ENCODE peak calls at places on chromosomes 5 and 9, in four cellular contexts. H is stimulated activated naive B cell treated with anti-CD40 and anti-IgM and Interleukin-4, amounts not matched to agents 10 μg/mL and 1 μg/mL and 100 μg/mL, for 72 hours; I is foreskin fibroblast; R is stimulated activated CD4-positive, alpha-beta T cell treated with anti-CD3 and anti-CD28 coated beads, Interleukin-4, amount 100 ng/mL, for 24 hours. M is an unnamed sample.

GRCh38 chr5:78113689-78114088 is 180.8 kb downstream of the AP3B1 start:
- DNase-seq in I (no peak), R (no peak), H (peak), M (no peak)

GRCh38 chr5:66475731-66476130 is 120.5 kb upstream of the MAST4 start:
- DNase-seq in R (no peak), H (no peak), I (no peak), M (peak)

GRCh38 chr5:137252513-137252912 is 246.6 kb downstream of the SPOCK1 start:
- DNase-seq in H (no peak), I (peak), R (no peak), M (no peak)

GRCh38 chr9:128128836-128129590 is 1.5 kb upstream of the PTGES2 start:
- DNase-seq in I (no peak), H (no peak), R (no peak), M (no peak)

GRCh38 chr9:2808105-2808504 is 35.8 kb downstream of the PUM3 start:
- DNase-seq in H (no peak), R (no peak), I (no peak), M (no peak)

GRCh38 chr5:6652025-6652424 is 18.8 kb downstream of the SRD5A1 start:
- DNase-seq in I (no peak), R (no peak), H (peak), M (no peak)

GRCh38 chr9:119790022-119790421 is 420.8 kb upstream of the BRINP1 start:
- DNase-seq in R (no peak), I (no peak), H (no peak), M (no peak)

GRCh38 chr9:9912459-9912858 is 700.3 kb downstream of the PTPRD start:
- DNase-seq in I (no peak), H (no peak), R (no peak), M (no peak)

GRCh38 chr9:123225374-123225813 is 43.0 kb downstream of the STRBP start:
- DNase-seq in R (peak), H (peak), I (peak), M (peak)

GRCh38 chr9:112378441-112379176 is 1.3 kb upstream of the HSDL2 start:
- DNase-seq in I (no peak), R (peak), H (peak), M (peak)

GRCh38 chr9:137504432-137504777 is 45.3 kb upstream of the NSMF start:
- DNase-seq in R (no peak), H (no peak), I (no peak), M (no peak)

GRCh38 chr9:130060296-130060695 is 6.6 kb downstream of the GPR107 start:
- DNase-seq in R (no peak), H (no peak), I (no peak), M (no peak)

GRCh38 chr5:6190838-6191237 is 187.5 kb downstream of the MED10 start:
- DNase-seq in I (no peak), R (no peak), H (no peak), M (no peak)

GRCh38 chr9:70053864-70054263 is 10.2 kb downstream of the MAMDC2 start:
- DNase-seq in R (no peak), H (no peak), I (peak), M (no peak)

GRCh38 chr5:132797651-132798050 is 15.5 kb upstream of the SOWAHA start:
- DNase-seq in H (no peak), R (no peak), I (no peak), M (no peak)

GRCh38 chr5:146042628-146043279 is 62.6 kb downstream of the PLAC8L1 start:
- DNase-seq in R (no peak), I (no peak), H (no peak), M (peak)

GRCh38 chr9:5510991-5511390 is 660 bp downstream of the PDCD1LG2 start:
- DNase-seq in R (no peak), H (no peak), I (peak), M (no peak)

GRCh38 chr5:37889612-37890317 is 49.9 kb upstream of the GDNF start:
- DNase-seq in H (no peak), I (peak), R (no peak), M (no peak)

GRCh38 chr5:133298447-133298846 is 246.6 kb downstream of the HSPA4 start:
- DNase-seq in R (peak), H (no peak), I (no peak), M (no peak)

GRCh38 chr5:54220230-54221040 is 89.9 kb downstream of the ARL15 start:
- DNase-seq in I (no peak), R (no peak), H (no peak), M (no peak)

GRCh38 chr9:70954126-70954525 is 167.3 kb downstream of the TRPM3 start:
- DNase-seq in I (peak), R (no peak), H (no peak), M (peak)

GRCh38 chr9:17627641-17628040 is 48.8 kb downstream of the SH3GL2 start:
- DNase-seq in I (no peak), R (no peak), H (no peak), M (no peak)

M was measured in trophoblast cell.